ENCODE peak calls at places on chromosomes 13 and 19, in ten cellular contexts. P is IMR-90, R is fibroblast of lung, K is cardiac muscle cell, W is SK-N-SH, O is psoas muscle, L is adrenal gland, J is tibial artery, T is H1, F is OCI-LY7. A is an unnamed sample. For H3K4me1, the result is how much of the 10 kb centered on the place peaks cover.

GRCh38 chr19:7349231-7349591 is 474 bp downstream of the ARHGEF18 start:
- DNase-seq in F (no peak), K (no peak), P (no peak), J (peak), L (no peak), W (no peak), O (no peak), T (no peak), R (no peak), A (no peak)

GRCh38 chr19:45632468-45633196 is 6.6 kb downstream of the EML2 start:
- DNase-seq in L (peak), F (peak), J (peak), O (peak), K (peak), P (peak), W (peak), T (peak), R (peak), A (peak)

GRCh38 chr13:31864307-31864706 is 125.0 kb downstream of the RXFP2 start:
- DNase-seq in P (no peak), L (no peak), O (no peak), J (no peak), R (no peak), T (no peak), K (no peak), W (no peak), F (no peak), A (no peak)

GRCh38 chr13:73877399-73877798 is 256.8 kb downstream of the KLF12 start:
- DNase-seq in K (no peak), L (no peak), R (no peak), T (no peak), F (no peak), W (no peak), J (no peak), O (no peak), P (no peak), A (no peak)

GRCh38 chr13:106529415-106530208 is 5.8 kb downstream of the EFNB2 start:
- DNase-seq in W (peak), K (no peak), R (no peak), J (no peak), T (no peak), O (no peak), L (no peak), P (no peak), F (no peak), A (no peak)

GRCh38 chr19:32406161-32407003 is 812 bp downstream of the DPY19L3 start:
- DNase-seq in O (no peak), W (peak), T (no peak), P (no peak), J (no peak), R (no peak), L (no peak), K (no peak), F (no peak), A (peak)

GRCh38 chr19:17302391-17303166 is 646 bp downstream of the ABHD8 start:
- DNase-seq in O (peak), T (peak), P (no peak), L (peak), W (no peak), K (no peak), J (no peak), F (peak), R (no peak), A (no peak)

GRCh38 chr19:29640231-29640630 is 25.0 kb upstream of the PLEKHF1 start:
- DNase-seq in L (no peak), R (no peak), J (no peak), W (no peak), T (no peak), F (no peak), O (no peak), K (no peak), P (no peak), A (no peak)

GRCh38 chr13:49354719-49355118 is 89.1 kb downstream of the CAB39L start:
- DNase-seq in K (no peak), J (no peak), F (no peak), P (no peak), L (no peak), R (no peak), O (no peak), T (no peak), W (no peak), A (no peak)
- H3K27ac ChIP-seq in K (no peak), J (peak), F (no peak), P (no peak), L (no peak), R (no peak), O (no peak), T (no peak), W (peak), A (no peak)

GRCh38 chr19:35512831-35513230 is 618 bp downstream of the DMKN start:
- DNase-seq in K (no peak), R (no peak), O (no peak), P (no peak), W (no peak), F (no peak), L (no peak), J (no peak), T (no peak), A (no peak)

GRCh38 chr19:35516310-35516709 is 2.9 kb upstream of the DMKN start:
- DNase-seq in W (no peak), F (no peak), L (no peak), K (no peak), J (no peak), O (no peak), T (no peak), R (no peak), P (no peak), A (no peak)

GRCh38 chr19:35511337-35511736 is 2.1 kb downstream of the DMKN start:
- DNase-seq in K (no peak), P (no peak), O (no peak), W (no peak), F (no peak), J (no peak), L (no peak), R (no peak), T (no peak), A (no peak)

GRCh38 chr19:35513231-35513974 is at the start of gene DMKN:
- DNase-seq in W (no peak), F (no peak), R (peak), L (no peak), K (peak), J (no peak), P (peak), T (no peak), O (no peak), A (peak)

GRCh38 chr19:35513975-35514809 is 743 bp upstream of the DMKN start:
- DNase-seq in R (no peak), K (peak), P (no peak), F (no peak), L (no peak), T (peak), O (no peak), J (no peak), W (no peak), A (no peak)
- TF ChIP-seq CTCF in R (peak), K (no peak), P (no peak), F (peak), L (no peak), T (peak), O (no peak), J (no peak), W (no peak), A (peak)

GRCh38 chr19:15587663-15588062 is 27.4 kb upstream of the CYP4F8 start:
- DNase-seq in K (no peak), R (no peak), F (no peak), L (peak), T (no peak), O (no peak), J (no peak), P (no peak), W (no peak), A (no peak)

GRCh38 chr19:15589760-15590451 is 25.1 kb upstream of the CYP4F8 start:
- DNase-seq in W (no peak), P (no peak), R (no peak), K (no peak), T (no peak), O (no peak), L (no peak), J (no peak), F (no peak), A (no peak)

GRCh38 chr19:15595069-15595468 is 19.9 kb upstream of the CYP4F8 start:
- DNase-seq in T (no peak), R (no peak), K (no peak), L (no peak), O (no peak), W (no peak), J (no peak), P (no peak), F (no peak), A (peak)

GRCh38 chr19:15591796-15592195 is 23.2 kb upstream of the CYP4F8 start:
- DNase-seq in W (no peak), J (no peak), T (no peak), R (no peak), P (no peak), F (no peak), K (no peak), L (no peak), O (no peak), A (no peak)
- H3K4me1 ChIP-seq in W (under half), J (under half), T (under half), R (under half), P (under half), F (under half), K (under half), L (under half), O (under half), A (under half)

GRCh38 chr19:56119585-56119978 is 1.5 kb downstream of the ZNF787 start:
- DNase-seq in F (no peak), L (peak), T (no peak), K (no peak), R (no peak), P (peak), W (peak), J (no peak), O (peak), A (peak)

GRCh38 chr19:56118666-56119584 is 2.2 kb downstream of the ZNF787 start:
- DNase-seq in O (no peak), L (peak), J (no peak), W (no peak), T (no peak), P (no peak), F (no peak), R (no peak), K (no peak), A (no peak)

GRCh38 chr19:56117376-56117884 is 3.7 kb downstream of the ZNF787 start:
- DNase-seq in T (no peak), L (peak), W (no peak), F (no peak), O (no peak), R (no peak), J (no peak), P (no peak), K (no peak), A (no peak)

GRCh38 chr19:56116606-56117005 is 4.5 kb downstream of the ZNF787 start:
- DNase-seq in R (no peak), L (no peak), J (no peak), F (no peak), W (no peak), P (no peak), O (no peak), T (no peak), K (no peak), A (no peak)

GRCh38 chr19:56117889-56118288 is 3.2 kb downstream of the ZNF787 start:
- DNase-seq in J (no peak), K (no peak), F (no peak), T (no peak), R (no peak), W (no peak), O (no peak), L (no peak), P (no peak), A (no peak)
- H3K27ac ChIP-seq in J (no peak), K (peak), F (no peak), T (no peak), R (no peak), W (no peak), O (no peak), L (no peak), P (no peak), A (no peak)

GRCh38 chr19:42252365-42253244 is 2.3 kb downstream of the ERF start:
- DNase-seq in W (peak), T (no peak), L (peak), P (peak), J (peak), O (no peak), K (peak), R (peak), F (no peak), A (peak)

GRCh38 chr19:42253245-42254082 is 1.5 kb downstream of the ERF start:
- DNase-seq in W (peak), F (peak), R (peak), L (peak), J (peak), K (peak), P (peak), T (peak), O (peak), A (no peak)

GRCh38 chr19:42255766-42256750 is 1.1 kb upstream of the ERF start:
- DNase-seq in K (peak), J (peak), T (no peak), F (no peak), W (peak), L (peak), O (peak), P (peak), R (peak), A (no peak)

GRCh38 chr19:42254850-42255765 is at the start of gene ERF:
- DNase-seq in P (peak), W (peak), J (peak), F (peak), L (peak), R (peak), O (peak), K (peak), T (peak), A (no peak)

GRCh38 chr19:42254083-42254849 is 662 bp downstream of the ERF start:
- DNase-seq in R (peak), F (peak), P (peak), K (peak), L (peak), O (peak), W (peak), T (peak), J (peak), A (peak)
- TF ChIP-seq CTCF in R (no peak), F (peak), P (no peak), K (no peak), L (no peak), O (no peak), W (no peak), T (no peak), J (no peak), A (no peak)

DNA sequence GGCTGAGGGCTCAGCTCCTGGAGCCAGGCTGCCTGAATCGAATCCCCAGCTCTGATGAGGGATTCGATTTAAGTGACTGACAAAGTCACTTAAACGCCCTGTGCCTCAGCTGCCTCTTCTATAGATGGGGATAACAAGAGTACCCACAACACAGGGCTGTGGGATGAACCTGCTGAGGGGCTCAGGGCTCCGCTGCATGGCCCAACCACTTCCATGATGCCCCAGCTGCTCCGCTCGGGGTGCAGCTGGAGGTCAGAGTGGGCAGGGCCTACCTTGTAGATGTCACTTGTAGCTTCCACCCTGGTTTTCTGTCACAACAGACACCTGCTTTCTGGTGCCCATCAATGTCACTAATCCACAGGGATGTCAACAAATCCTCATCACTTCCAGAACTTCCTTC is 39.2 kb downstream of the STK24 start:
- DNase-seq in R (no peak), L (no peak), W (no peak), T (no peak), K (no peak), F (no peak), O (no peak), P (no peak), J (no peak), A (no peak)
- H3K4me1 ChIP-seq in R (under half), L (under half), W (under half), T (under half), K (under half), F (under half), O (half or more), P (under half), J (half or more), A (under half)

DNA sequence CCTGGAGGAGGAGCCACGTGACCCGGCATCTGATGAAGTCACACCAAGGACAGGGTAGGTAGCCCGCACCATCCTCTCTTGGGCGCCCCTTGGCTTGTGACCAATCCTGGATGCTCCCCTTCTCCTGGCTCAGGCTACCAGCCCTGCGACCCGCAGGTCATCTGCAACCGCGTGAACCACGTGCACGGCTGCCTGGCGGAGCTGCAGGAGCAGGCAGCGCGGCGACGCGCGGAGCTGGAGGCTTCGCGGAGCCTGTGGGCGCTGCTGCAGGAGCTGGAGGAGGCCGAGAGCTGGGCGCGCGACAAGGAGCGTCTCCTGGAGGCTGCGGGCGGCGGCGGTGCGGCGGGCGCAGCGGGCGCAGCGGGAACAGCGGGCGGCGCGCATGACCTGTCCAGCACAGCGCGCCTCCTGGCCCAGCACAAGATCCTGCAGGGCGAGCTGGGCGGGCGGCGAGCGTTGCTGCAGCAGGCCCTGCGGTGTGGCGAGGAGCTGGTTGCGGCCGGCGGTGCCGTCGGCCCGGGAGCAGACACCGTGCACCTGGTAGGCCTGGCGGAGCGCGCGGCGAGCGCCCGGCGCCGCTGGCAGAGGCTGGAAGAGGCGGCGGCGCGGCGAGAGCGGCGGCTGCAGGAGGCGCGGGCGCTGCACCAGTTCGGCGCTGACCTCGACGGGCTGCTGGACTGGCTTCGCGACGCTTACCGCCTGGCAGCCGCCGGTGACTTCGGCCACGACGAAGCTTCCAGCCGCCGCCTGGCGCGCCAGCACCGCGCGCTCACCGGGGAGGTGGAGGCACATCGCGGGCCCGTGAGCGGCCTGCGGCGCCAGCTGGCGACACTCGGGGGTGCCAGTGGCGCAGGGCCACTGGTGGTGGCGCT is 45.9 kb downstream of the SPTBN4 start:
- DNase-seq in W (peak), L (peak), O (no peak), K (peak), R (no peak), T (peak), J (no peak), P (peak), F (no peak), A (no peak)
- H3K27ac ChIP-seq in W (no peak), L (no peak), O (no peak), K (no peak), R (no peak), T (no peak), J (no peak), P (no peak), F (no peak), A (no peak)

DNA sequence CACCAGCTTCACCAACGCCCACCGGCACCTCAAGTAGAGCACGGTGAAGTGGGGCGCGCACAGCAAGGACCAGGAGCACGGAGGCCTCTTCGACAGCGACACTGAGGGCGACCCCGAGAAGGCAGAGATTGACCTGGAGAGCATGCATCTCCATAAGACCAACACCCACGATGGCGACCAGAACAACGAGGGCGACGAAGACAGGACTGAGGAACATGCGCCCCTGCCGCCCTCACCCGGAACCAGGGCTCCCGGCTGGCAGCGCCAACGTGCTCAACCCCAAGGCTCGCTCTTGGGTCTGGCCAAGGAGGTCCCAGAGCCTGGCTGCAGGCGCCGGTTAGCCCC is 18.5 kb upstream of the RNF17 start:
- DNase-seq in F (no peak), J (no peak), R (no peak), K (no peak), W (no peak), T (peak), P (no peak), O (no peak), L (no peak), A (no peak)
- TF ChIP-seq CTCF in F (no peak), J (no peak), R (no peak), K (no peak), W (no peak), T (no peak), P (no peak), O (no peak), L (no peak), A (no peak)

DNA sequence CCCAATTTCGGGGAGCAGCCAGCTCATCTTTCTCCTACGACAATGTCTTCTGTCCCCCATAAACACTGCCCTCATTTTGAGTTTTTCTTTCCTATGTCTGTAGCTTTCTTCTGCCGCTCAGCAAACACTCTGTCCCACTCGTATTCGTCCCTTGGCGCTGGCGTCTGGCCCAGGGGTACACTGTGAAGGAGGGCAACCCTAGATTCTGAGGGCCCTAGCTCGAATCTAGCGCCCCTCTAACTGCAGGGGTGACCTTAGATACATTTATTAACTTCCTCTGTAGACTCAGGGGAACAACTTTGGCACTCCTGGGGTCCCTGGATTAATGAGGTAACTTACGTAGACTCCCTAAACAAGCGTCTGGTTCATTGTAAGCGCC is 679 bp upstream of the LRCH1 start:
- DNase-seq in J (no peak), W (no peak), P (no peak), R (no peak), T (no peak), O (no peak), K (no peak), F (no peak), L (no peak), A (no peak)
- H3K4me1 ChIP-seq in J (under half), W (under half), P (under half), R (under half), T (under half), O (under half), K (under half), F (under half), L (under half), A (under half)